ENCODE peak calls at places on chromosomes 3 and 15, in four cellular contexts. One of them, this sample, is unnamed. For H3K36me3, the result is how much of the 10 kb centered on the place peaks cover.

GRCh38 chr15:31446546-31446945 is 119.9 kb downstream of the KLF13 start:
- DNase-seq in kidney: no peak
- DNase-seq in body of pancreas: no peak
- DNase-seq in psoas muscle: no peak
- DNase-seq in this sample: no peak

GRCh38 chr3:143531101-143531500 is 317.2 kb downstream of the SLC9A9 start:
- DNase-seq in psoas muscle: no peak
- DNase-seq in body of pancreas: no peak
- DNase-seq in kidney: no peak
- DNase-seq in this sample: no peak

GRCh38 chr3:5205165-5205941 is 17.8 kb downstream of the EDEM1 start:
- DNase-seq in psoas muscle: no peak
- DNase-seq in kidney: no peak
- DNase-seq in body of pancreas: no peak
- DNase-seq in this sample: no peak

GRCh38 chr3:147384210-147385058 is 21.9 kb downstream of the ZIC4 start:
- DNase-seq in psoas muscle: no peak
- DNase-seq in body of pancreas: no peak
- DNase-seq in kidney: no peak
- DNase-seq in this sample: no peak

GRCh38 chr3:35678552-35679220 is 39.4 kb downstream of the ARPP21 start:
- DNase-seq in kidney: no peak
- DNase-seq in psoas muscle: no peak
- DNase-seq in body of pancreas: no peak
- DNase-seq in this sample: no peak

GRCh38 chr3:165770781-165771180 is 66.4 kb downstream of the BCHE start:
- DNase-seq in body of pancreas: no peak
- DNase-seq in psoas muscle: no peak
- DNase-seq in kidney: no peak
- DNase-seq in this sample: no peak

GRCh38 chr3:32961189-32961715 is 9.8 kb downstream of the CCR4 start:
- DNase-seq in body of pancreas: no peak
- DNase-seq in psoas muscle: no peak
- DNase-seq in kidney: no peak
- DNase-seq in this sample: no peak

GRCh38 chr3:120450261-120450913 is 405 bp downstream of the FSTL1 start:
- DNase-seq in kidney: peak
- DNase-seq in psoas muscle: peak
- DNase-seq in body of pancreas: peak
- DNase-seq in this sample: peak

GRCh38 chr3:31066999-31067398 is 172.5 kb upstream of the GADL1 start:
- DNase-seq in body of pancreas: no peak
- DNase-seq in kidney: no peak
- DNase-seq in psoas muscle: no peak
- DNase-seq in this sample: no peak

GRCh38 chr15:36527512-36528162 is 51.8 kb upstream of the CDIN1 start:
- DNase-seq in body of pancreas: no peak
- DNase-seq in kidney: no peak
- DNase-seq in psoas muscle: no peak
- DNase-seq in this sample: no peak

GRCh38 chr3:112813723-112814171 is 32.9 kb downstream of the CD200R1L start:
- DNase-seq in kidney: no peak
- DNase-seq in psoas muscle: no peak
- DNase-seq in body of pancreas: no peak
- DNase-seq in this sample: peak

GRCh38 chr3:177576754-177577153 is 379.5 kb upstream of the TBL1XR1 start:
- DNase-seq in kidney: no peak
- DNase-seq in body of pancreas: no peak
- DNase-seq in psoas muscle: no peak
- DNase-seq in this sample: no peak

GRCh38 chr3:38157117-38157516 is 8.2 kb upstream of the OXSR1 start:
- DNase-seq in psoas muscle: no peak
- DNase-seq in kidney: no peak
- DNase-seq in body of pancreas: no peak
- DNase-seq in this sample: no peak

GRCh38 chr15:74893627-74894026 is 3.8 kb downstream of the MPI start:
- DNase-seq in psoas muscle: no peak
- DNase-seq in kidney: no peak
- DNase-seq in body of pancreas: no peak
- DNase-seq in this sample: no peak
- H3K36me3 ChIP-seq in psoas muscle: half or more
- H3K36me3 ChIP-seq in kidney: under half
- H3K36me3 ChIP-seq in body of pancreas: under half
- H3K36me3 ChIP-seq in this sample: under half

DNA sequence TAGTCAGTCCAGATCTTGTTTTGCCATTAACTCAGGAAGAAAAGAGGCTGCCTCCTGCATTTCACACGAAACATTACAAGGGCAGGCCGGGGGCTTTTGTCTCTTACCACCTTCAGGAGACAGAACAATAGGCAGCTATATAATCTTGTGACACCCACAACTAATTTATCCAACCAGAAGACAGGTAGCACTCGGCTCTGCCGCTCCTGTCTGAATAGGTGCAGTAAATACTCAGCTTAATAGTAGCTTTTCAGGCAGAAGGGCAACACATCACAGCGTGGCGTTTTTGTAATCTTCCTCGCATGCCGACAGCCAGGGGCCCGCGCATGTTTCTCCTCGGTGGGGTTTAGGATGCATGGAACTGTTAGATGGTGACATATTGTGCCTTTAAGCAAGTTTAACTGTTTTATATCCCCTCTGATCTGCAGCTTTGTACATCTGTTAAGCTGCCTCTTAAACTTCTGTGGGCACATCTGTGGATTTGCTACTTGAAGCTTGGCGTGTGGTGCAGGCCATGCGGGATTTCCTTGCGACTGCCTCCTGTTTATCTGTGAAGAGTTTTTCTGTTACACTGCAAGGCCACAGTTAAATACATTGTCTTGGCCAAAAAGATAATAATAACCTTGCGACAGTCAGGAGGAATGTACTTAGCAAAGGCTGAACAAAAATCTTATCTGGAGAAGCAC is 123.2 kb upstream of the BNIP2 start:
- DNase-seq in psoas muscle: no peak
- DNase-seq in body of pancreas: no peak
- DNase-seq in kidney: no peak
- DNase-seq in this sample: no peak
- H3K4me3 ChIP-seq in psoas muscle: no peak
- H3K4me3 ChIP-seq in body of pancreas: no peak
- H3K4me3 ChIP-seq in kidney: no peak
- H3K4me3 ChIP-seq in this sample: no peak

GRCh38 chr15:53713218-53713617 is 46.2 kb downstream of the WDR72 start:
- DNase-seq in kidney: no peak
- DNase-seq in psoas muscle: no peak
- DNase-seq in body of pancreas: no peak
- DNase-seq in this sample: no peak

GRCh38 chr15:53721334-53722087 is 38.0 kb downstream of the WDR72 start:
- DNase-seq in psoas muscle: no peak
- DNase-seq in kidney: no peak
- DNase-seq in body of pancreas: no peak
- DNase-seq in this sample: no peak

DNA sequence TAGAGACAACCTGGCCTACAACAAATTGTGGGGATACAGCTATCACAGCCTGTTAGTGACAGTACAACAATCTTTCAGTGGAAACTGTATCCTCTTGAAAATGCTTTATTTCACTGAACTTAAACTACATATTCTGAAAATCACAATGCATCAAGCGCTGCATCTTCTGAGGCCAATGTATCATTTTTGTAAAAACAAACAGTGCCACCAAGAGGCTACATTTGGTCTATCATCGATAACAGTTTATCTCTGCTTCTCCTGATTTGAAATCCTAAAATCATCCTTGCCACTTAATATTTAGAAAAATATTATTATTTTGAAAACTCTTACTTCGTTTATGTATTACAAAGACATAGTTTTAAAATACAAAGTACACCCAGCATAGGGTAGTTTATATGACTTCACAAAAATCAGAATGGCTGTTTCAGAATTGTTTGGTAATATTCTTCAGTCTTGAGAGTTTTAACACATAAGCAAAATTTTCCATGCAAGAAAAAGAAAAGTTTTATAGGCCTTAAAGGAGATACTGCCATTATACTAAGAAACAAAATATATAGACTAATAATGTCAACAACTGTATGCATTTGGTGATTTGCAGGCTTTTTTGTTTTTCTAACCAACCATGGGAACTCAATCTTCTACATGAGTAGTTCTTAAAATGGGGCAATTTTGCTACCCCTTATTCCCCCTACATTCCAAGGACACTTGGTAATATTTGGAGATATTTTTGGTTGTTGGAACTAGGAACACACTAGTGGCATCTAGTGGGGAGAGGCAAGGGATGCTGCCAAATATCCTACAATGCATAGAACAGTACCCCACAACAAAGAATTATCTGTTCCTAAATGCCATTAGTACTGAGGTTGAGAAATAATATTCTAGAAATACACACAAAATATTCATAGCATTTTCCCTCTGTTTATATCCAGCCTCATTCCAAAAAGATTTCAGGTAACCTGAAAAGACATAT is 42.3 kb downstream of the WDR72 start:
- DNase-seq in body of pancreas: no peak
- DNase-seq in kidney: no peak
- DNase-seq in psoas muscle: no peak
- DNase-seq in this sample: no peak
- TF ChIP-seq CTCF in body of pancreas: peak
- TF ChIP-seq CTCF in kidney: peak
- TF ChIP-seq CTCF in psoas muscle: peak
- TF ChIP-seq CTCF in this sample: peak

GRCh38 chr3:53126646-53127045 is 3.6 kb downstream of the RFT1 start:
- DNase-seq in psoas muscle: no peak
- DNase-seq in body of pancreas: no peak
- DNase-seq in kidney: no peak
- DNase-seq in this sample: no peak
- H3K36me3 ChIP-seq in psoas muscle: half or more
- H3K36me3 ChIP-seq in body of pancreas: under half
- H3K36me3 ChIP-seq in kidney: under half
- H3K36me3 ChIP-seq in this sample: half or more

GRCh38 chr15:58147151-58147550 is 9.0 kb downstream of the AQP9 start:
- DNase-seq in psoas muscle: no peak
- DNase-seq in body of pancreas: no peak
- DNase-seq in kidney: no peak
- DNase-seq in this sample: no peak

GRCh38 chr15:58148120-58148519 is 9.9 kb downstream of the AQP9 start:
- DNase-seq in body of pancreas: no peak
- DNase-seq in kidney: no peak
- DNase-seq in psoas muscle: no peak
- DNase-seq in this sample: no peak

GRCh38 chr15:58148633-58149032 is 10.5 kb downstream of the AQP9 start:
- DNase-seq in body of pancreas: no peak
- DNase-seq in kidney: no peak
- DNase-seq in psoas muscle: no peak
- DNase-seq in this sample: no peak

GRCh38 chr15:58142827-58143226 is 4.6 kb downstream of the AQP9 start:
- DNase-seq in psoas muscle: no peak
- DNase-seq in kidney: no peak
- DNase-seq in body of pancreas: no peak
- DNase-seq in this sample: no peak

GRCh38 chr15:58146734-58147133 is 8.6 kb downstream of the AQP9 start:
- DNase-seq in psoas muscle: no peak
- DNase-seq in body of pancreas: no peak
- DNase-seq in kidney: no peak
- DNase-seq in this sample: no peak
- H3K4me3 ChIP-seq in psoas muscle: no peak
- H3K4me3 ChIP-seq in body of pancreas: no peak
- H3K4me3 ChIP-seq in kidney: no peak
- H3K4me3 ChIP-seq in this sample: no peak

DNA sequence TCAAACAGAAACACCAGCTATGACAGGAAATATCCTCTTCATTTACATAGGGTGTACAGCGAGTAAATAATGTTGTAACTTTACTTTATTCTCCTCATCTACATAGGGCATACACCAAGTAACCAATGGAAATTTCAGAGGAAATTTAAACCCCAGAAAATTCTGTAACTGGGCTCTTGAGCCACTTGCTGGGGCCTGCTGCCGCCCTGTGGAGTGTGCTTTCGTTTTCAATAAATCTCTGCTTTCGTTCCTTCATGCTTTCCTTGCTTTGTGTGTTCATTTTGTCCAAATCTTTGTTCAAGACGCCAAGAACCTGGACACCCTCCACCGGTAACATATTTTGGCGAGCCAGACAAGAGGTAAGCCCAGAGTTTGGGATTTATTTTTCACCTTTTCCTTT is 990.4 kb upstream of the CADM2 start:
- DNase-seq in psoas muscle: no peak
- DNase-seq in body of pancreas: no peak
- DNase-seq in kidney: no peak
- DNase-seq in this sample: no peak
- TF ChIP-seq CTCF in psoas muscle: no peak
- TF ChIP-seq CTCF in body of pancreas: no peak
- TF ChIP-seq CTCF in kidney: no peak
- TF ChIP-seq CTCF in this sample: no peak

DNA sequence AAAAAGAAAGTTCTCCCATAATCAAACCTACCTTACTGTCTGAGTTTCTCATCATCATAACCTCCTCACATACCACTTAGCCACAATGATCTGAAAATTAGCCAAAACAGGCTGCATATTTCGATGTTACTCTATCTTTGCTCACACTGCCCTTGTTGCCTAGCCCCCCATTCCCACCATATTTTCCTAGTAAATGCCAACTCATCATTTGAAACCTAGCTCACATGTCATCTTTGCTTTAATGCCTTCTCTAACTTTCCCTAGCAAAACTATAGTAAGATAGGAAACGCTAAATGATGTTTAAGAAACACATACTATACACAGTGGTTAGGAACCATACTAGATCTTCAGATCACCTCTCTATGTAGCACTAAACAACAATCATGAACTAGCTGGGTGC is 64.9 kb downstream of the INO80 start:
- DNase-seq in body of pancreas: no peak
- DNase-seq in kidney: no peak
- DNase-seq in psoas muscle: no peak
- DNase-seq in this sample: no peak
- H3K36me3 ChIP-seq in body of pancreas: under half
- H3K36me3 ChIP-seq in kidney: half or more
- H3K36me3 ChIP-seq in psoas muscle: half or more
- H3K36me3 ChIP-seq in this sample: half or more

GRCh38 chr3:159764211-159765024 is 224.2 kb upstream of the IL12A start:
- DNase-seq in psoas muscle: peak
- DNase-seq in kidney: peak
- DNase-seq in body of pancreas: peak
- DNase-seq in this sample: peak
- H3K4me3 ChIP-seq in psoas muscle: peak
- H3K4me3 ChIP-seq in kidney: peak
- H3K4me3 ChIP-seq in body of pancreas: peak
- H3K4me3 ChIP-seq in this sample: peak

GRCh38 chr15:40266828-40267304 is 16.0 kb downstream of the ANKRD63 start:
- DNase-seq in body of pancreas: peak
- DNase-seq in psoas muscle: no peak
- DNase-seq in kidney: peak
- DNase-seq in this sample: peak
- TF ChIP-seq CTCF in body of pancreas: no peak
- TF ChIP-seq CTCF in psoas muscle: no peak
- TF ChIP-seq CTCF in kidney: no peak
- TF ChIP-seq CTCF in this sample: no peak

DNA sequence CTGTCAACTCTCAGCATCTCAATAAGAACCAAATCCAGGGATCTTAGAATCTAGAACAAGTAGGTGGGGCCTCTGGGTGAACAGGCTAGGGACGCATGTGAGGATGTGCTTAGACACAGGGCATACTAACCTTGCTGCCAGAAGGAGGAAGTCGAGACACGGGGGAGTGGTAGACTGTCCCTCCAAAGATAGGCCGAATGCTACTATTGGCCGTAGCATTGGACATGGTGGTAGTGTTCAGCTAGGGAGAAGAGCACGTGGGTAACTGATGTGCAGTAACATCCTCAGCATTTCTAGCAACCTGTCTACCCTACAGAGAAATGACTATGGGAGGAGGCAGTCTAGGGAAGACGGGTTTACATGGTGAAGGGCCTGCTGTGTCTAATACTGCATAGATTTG is 15.6 kb downstream of the RCCD1 start:
- DNase-seq in kidney: no peak
- DNase-seq in body of pancreas: no peak
- DNase-seq in psoas muscle: no peak
- DNase-seq in this sample: no peak
- H3K36me3 ChIP-seq in kidney: under half
- H3K36me3 ChIP-seq in body of pancreas: under half
- H3K36me3 ChIP-seq in psoas muscle: under half
- H3K36me3 ChIP-seq in this sample: under half

This sample was measured in lower lobe of right lung.